ENCODE peak calls at places on chromosomes 13 and 19, in five cellular contexts. H, B, N, R and K are unnamed samples.

GRCh38 chr19:18878858-18879578 is 16.9 kb downstream of the CERS1 start:
- DNase-seq in H (no peak), B (no peak), N (no peak), R (no peak), K (no peak)

GRCh38 chr19:18725755-18726416 is 42.4 kb downstream of the CRTC1 start:
- DNase-seq in H (no peak), B (no peak), N (peak; percentile 39), R (no peak), K (no peak)

GRCh38 chr13:103895835-103896520 is 829.8 kb upstream of the SLC10A2 start:
- DNase-seq in H (no peak), B (no peak), N (no peak), R (no peak), K (no peak)

GRCh38 chr19:13633109-13633508 is 126.8 kb upstream of the CACNA1A start:
- DNase-seq in H (no peak), B (peak; percentile 34), N (no peak), R (peak; percentile 59), K (peak; percentile 22)

GRCh38 chr13:19861762-19862161 is 1.7 kb downstream of the ZMYM5 start:
- DNase-seq in H (no peak), B (no peak), N (no peak), R (peak; percentile 2), K (no peak)

GRCh38 chr13:106110241-106110855 is 425.1 kb downstream of the EFNB2 start:
- DNase-seq in H (no peak), B (peak; percentile 57), N (no peak), R (no peak), K (no peak)

GRCh38 chr13:109998808-109999528 is 212.6 kb upstream of the IRS2 start:
- DNase-seq in H (no peak), B (peak; percentile 87), N (no peak), R (no peak), K (peak; percentile 65)

GRCh38 chr13:34161829-34162544 is 344.0 kb downstream of the RFC3 start:
- DNase-seq in H (peak; percentile 73), B (peak; percentile 91), N (peak; percentile 56), R (peak; percentile 83), K (peak; percentile 37)

GRCh38 chr13:95573226-95573625 is 20.7 kb downstream of the CLDN10 start:
- DNase-seq in H (no peak), B (no peak), N (no peak), R (no peak), K (no peak)

GRCh38 chr19:36113895-36114762 is 546 bp downstream of the POLR2I start:
- DNase-seq in H (no peak), B (peak; percentile 23), N (peak; percentile 82), R (peak; percentile 78), K (no peak)

GRCh38 chr19:21482863-21483276 is 22.5 kb upstream of the ZNF429 start:
- DNase-seq in H (no peak), B (peak; percentile 3), N (peak; percentile 80), R (peak; percentile 72), K (no peak)

GRCh38 chr13:66849706-66850105 is 380.4 kb downstream of the PCDH9 start:
- DNase-seq in H (no peak), B (no peak), N (peak; percentile 41), R (peak; percentile 6), K (no peak)

GRCh38 chr13:34421849-34422475 is 520.1 kb upstream of the NBEA start:
- DNase-seq in H (no peak), B (no peak), N (no peak), R (no peak), K (no peak)

GRCh38 chr13:98509271-98510155 is 67.4 kb downstream of the STK24 start:
- DNase-seq in H (peak; percentile 88), B (peak; percentile 86), N (no peak), R (peak; percentile 70), K (peak; percentile 79)

GRCh38 chr19:4730740-4731171 is 7.1 kb upstream of the DPP9 start:
- DNase-seq in H (no peak), B (no peak), N (peak; percentile 88), R (no peak), K (no peak)

GRCh38 chr19:1626417-1627010 is 21.3 kb upstream of the UQCR11 start:
- DNase-seq in H (no peak), B (no peak), N (no peak), R (no peak), K (no peak)

GRCh38 chr13:34308725-34309124 is 490.8 kb downstream of the RFC3 start:
- DNase-seq in H (peak; percentile 35), B (peak; percentile 78), N (no peak), R (no peak), K (peak; percentile 65)

GRCh38 chr13:50129065-50129922 is 114.0 kb downstream of the KCNRG start:
- DNase-seq in H (no peak), B (no peak), N (no peak), R (no peak), K (no peak)

GRCh38 chr13:29937836-29938235 is 87.4 kb upstream of the UBL3 start:
- DNase-seq in H (no peak), B (no peak), N (no peak), R (no peak), K (no peak)

GRCh38 chr13:99542788-99543406 is 41.6 kb downstream of the TM9SF2 start:
- DNase-seq in H (no peak), B (no peak), N (no peak), R (no peak), K (no peak)

GRCh38 chr13:34340534-34340933 is 522.6 kb downstream of the RFC3 start:
- DNase-seq in H (no peak), B (no peak), N (no peak), R (no peak), K (no peak)

GRCh38 chr13:75161804-75162203 is 320.2 kb downstream of the TBC1D4 start:
- DNase-seq in H (no peak), B (no peak), N (peak; percentile 63), R (no peak), K (no peak)

GRCh38 chr13:28865312-28865711 is 45.2 kb downstream of the MTUS2 start:
- DNase-seq in H (no peak), B (no peak), N (no peak), R (no peak), K (no peak)

GRCh38 chr13:84844473-84844872 is 954.7 kb downstream of the SLITRK6 start:
- DNase-seq in H (no peak), B (no peak), N (no peak), R (peak; percentile 11), K (no peak)